ENCODE peak calls at places on chromosomes 6 and 20, in five cellular contexts. Z, F, U, I and K are unnamed samples.

GRCh38 chr6:41578714-41579610 is 32.8 kb downstream of the FOXP4 start:
- DNase-seq in F (no peak), I (peak; percentile 82), U (no peak), Z (peak; percentile 33), K (peak; percentile 62)

GRCh38 chr6:133241088-133241900 is at the start of gene EYA4:
- DNase-seq in Z (peak; percentile 74), F (no peak), U (no peak), I (peak; percentile 59), K (peak; percentile 52)

GRCh38 chr6:28734443-28734959 is 189.3 kb downstream of the TRIM27 start:
- DNase-seq in U (peak; percentile 54), F (no peak), Z (no peak), I (no peak), K (no peak)

GRCh38 chr6:105789935-105790334 is 296.2 kb upstream of the PRDM1 start:
- DNase-seq in Z (no peak), I (no peak), U (no peak), F (no peak), K (no peak)

GRCh38 chr6:149264629-149265028 is 52.9 kb upstream of the TAB2 start:
- DNase-seq in U (no peak), F (no peak), I (no peak), Z (no peak), K (peak; percentile 42)

GRCh38 chr6:7893342-7893741 is 17.2 kb downstream of the TXNDC5 start:
- DNase-seq in U (no peak), I (no peak), Z (no peak), F (no peak), K (no peak)

GRCh38 chr20:41905186-41905585 is 287.0 kb upstream of the CHD6 start:
- DNase-seq in F (no peak), Z (no peak), U (no peak), I (no peak), K (no peak)

GRCh38 chr6:44500074-44500473 is 112.6 kb downstream of the CDC5L start:
- DNase-seq in U (no peak), F (no peak), Z (no peak), I (no peak), K (peak; percentile 8)

GRCh38 chr6:168221000-168221399 is 98.6 kb downstream of the DACT2 start:
- DNase-seq in F (no peak), I (no peak), U (no peak), Z (no peak), K (no peak)

GRCh38 chr20:37773260-37773825 is 79.5 kb downstream of the CTNNBL1 start:
- DNase-seq in Z (no peak), U (no peak), F (no peak), I (no peak), K (no peak)

GRCh38 chr6:28922841-28923317 is 906 bp downstream of the TRIM27 start:
- DNase-seq in Z (peak; percentile 31), I (no peak), U (peak; percentile 2), F (no peak), K (no peak)

GRCh38 chr20:41249371-41249770 is 68.2 kb downstream of the ZHX3 start:
- DNase-seq in U (peak; percentile 24), Z (peak; percentile 87), I (peak; percentile 12), F (no peak), K (no peak)

GRCh38 chr6:90217621-90218496 is 78.8 kb downstream of the BACH2 start:
- DNase-seq in Z (no peak), F (peak; percentile 70), U (peak; percentile 90), I (no peak), K (no peak)

GRCh38 chr6:154842828-154843227 is 109.6 kb downstream of the SCAF8 start:
- DNase-seq in Z (no peak), F (no peak), U (no peak), I (no peak), K (no peak)

GRCh38 chr6:95203153-95203754 is 374.1 kb upstream of the MANEA start:
- DNase-seq in F (peak; percentile 3), Z (peak; percentile 45), I (peak; percentile 17), U (peak; percentile 3), K (no peak)

GRCh38 chr6:24743265-24743943 is 24.4 kb upstream of the C6orf62 start:
- DNase-seq in F (no peak), Z (peak; percentile 98), I (no peak), U (peak; percentile 68), K (no peak)

GRCh38 chr6:64224819-64225218 is 589.2 kb downstream of the PHF3 start:
- DNase-seq in I (no peak), Z (peak; percentile 14), U (no peak), F (no peak), K (no peak)

GRCh38 chr6:139483082-139483481 is 108.6 kb upstream of the CITED2 start:
- DNase-seq in I (no peak), F (peak; percentile 27), U (no peak), Z (no peak), K (peak; percentile 79)

GRCh38 chr20:33103561-33103960 is 24.1 kb downstream of the BPIFB4 start:
- DNase-seq in F (no peak), Z (no peak), I (no peak), U (no peak), K (no peak)

GRCh38 chr6:44339763-44340625 is 2.5 kb upstream of the SPATS1 start:
- DNase-seq in Z (peak; percentile 67), F (no peak), I (no peak), U (peak; percentile 50), K (no peak)

GRCh38 chr20:50928469-50928868 is 2.8 kb downstream of the ADNP start:
- DNase-seq in U (no peak), F (no peak), I (no peak), Z (no peak), K (no peak)

GRCh38 chr20:38723982-38724602 is at the start of gene SLC32A1:
- DNase-seq in I (no peak), Z (no peak), F (no peak), U (no peak), K (peak; percentile 52)

GRCh38 chr6:118934461-118935330 is at the start of gene MCM9:
- DNase-seq in Z (peak; percentile 77), U (peak; percentile 94), I (peak; percentile 90), F (peak; percentile 77), K (peak; percentile 95)

GRCh38 chr6:136191606-136192005 is 58.5 kb downstream of the MTFR2 start:
- DNase-seq in F (no peak), I (no peak), Z (no peak), U (no peak), K (peak; percentile 38)

GRCh38 chr6:48144024-48144423 is 33.0 kb upstream of the PTCHD4 start:
- DNase-seq in U (peak; percentile 23), F (no peak), Z (no peak), I (no peak), K (no peak)

GRCh38 chr20:6994452-6994851 is 227.0 kb downstream of the BMP2 start:
- DNase-seq in Z (no peak), F (no peak), I (no peak), U (no peak), K (no peak)

GRCh38 chr20:50686767-50687266 is 4.5 kb downstream of the RIPOR3 start:
- DNase-seq in I (no peak), U (no peak), Z (no peak), F (no peak), K (no peak)

GRCh38 chr6:149482542-149483261 is 2.1 kb downstream of the ZC3H12D start:
- DNase-seq in F (no peak), I (no peak), U (no peak), Z (no peak), K (no peak)

GRCh38 chr6:143746202-143747119 is 68.7 kb downstream of the PHACTR2 start:
- DNase-seq in F (peak; percentile 86), I (no peak), Z (no peak), U (no peak), K (peak; percentile 90)

GRCh38 chr20:38875170-38875993 is 50.8 kb upstream of the FAM83D start:
- DNase-seq in F (no peak), U (no peak), I (no peak), Z (no peak), K (no peak)

GRCh38 chr20:52124821-52125220 is 66.8 kb downstream of the ZFP64 start:
- DNase-seq in F (no peak), U (no peak), Z (no peak), I (no peak), K (no peak)

GRCh38 chr6:17900011-17900410 is 87.4 kb downstream of the KIF13A start:
- DNase-seq in I (no peak), U (no peak), F (no peak), Z (no peak), K (no peak)

GRCh38 chr6:80607814-80608391 is 501.4 kb downstream of the BCKDHB start:
- DNase-seq in I (no peak), F (no peak), Z (peak; percentile 92), U (peak; percentile 26), K (no peak)

GRCh38 chr6:125942677-125943527 is 13.7 kb upstream of the HINT3 start:
- DNase-seq in Z (peak; percentile 56), U (peak; percentile 80), I (no peak), F (no peak), K (no peak)

GRCh38 chr6:144283781-144284473 is 1.2 kb upstream of the UTRN start:
- DNase-seq in U (no peak), Z (peak; percentile 44), F (no peak), I (no peak), K (no peak)

GRCh38 chr6:109477725-109478124 is 5.3 kb downstream of the ZBTB24 start:
- DNase-seq in F (no peak), Z (no peak), I (no peak), U (no peak), K (no peak)

GRCh38 chr6:109475625-109476024 is 7.4 kb downstream of the ZBTB24 start:
- DNase-seq in I (no peak), Z (no peak), F (no peak), U (no peak), K (no peak)

GRCh38 chr6:109478222-109478805 is 4.7 kb downstream of the ZBTB24 start:
- DNase-seq in Z (no peak), U (no peak), F (no peak), I (no peak), K (no peak)

GRCh38 chr6:109478848-109479624 is 4.0 kb downstream of the ZBTB24 start:
- DNase-seq in F (no peak), Z (no peak), U (no peak), I (no peak), K (no peak)

GRCh38 chr6:109477184-109477583 is 5.8 kb downstream of the ZBTB24 start:
- DNase-seq in Z (no peak), F (no peak), U (no peak), I (no peak), K (no peak)
- H3K23ac ChIP-seq in Z (no peak overlapping the region), F (no peak overlapping the region), U (no peak overlapping the region), I (no peak overlapping the region), K (no peak overlapping the region)

GRCh38 chr20:5126512-5127203 is at the start of gene CDS2:
- DNase-seq in I (peak; percentile 99), Z (peak; percentile 97), U (peak; percentile 99), F (peak; percentile 98), K (peak; percentile 100)
- H4K91ac ChIP-seq in I (no peak within 1 kb of the TSS), Z (peak within 1 kb of the TSS; percentile 69), U (peak within 1 kb of the TSS; percentile 86), F (no peak within 1 kb of the TSS), K (no peak within 1 kb of the TSS)

GRCh38 chr6:49866485-49866943 is at the start of gene CRISP1:
- DNase-seq in F (no peak), Z (no peak), U (no peak), I (no peak), K (no peak)
- H3K23ac ChIP-seq in F (no peak within 1 kb of the TSS), Z (no peak within 1 kb of the TSS), U (no peak within 1 kb of the TSS), I (no peak within 1 kb of the TSS), K (no peak within 1 kb of the TSS)

GRCh38 chr6:163062790-163063189 is 335.0 kb downstream of the PACRG start:
- DNase-seq in F (no peak), I (no peak), U (no peak), Z (no peak), K (no peak)

GRCh38 chr6:163054641-163055040 is 326.9 kb downstream of the PACRG start:
- DNase-seq in I (no peak), U (no peak), F (no peak), Z (no peak), K (no peak)

GRCh38 chr6:163057260-163057659 is 329.5 kb downstream of the PACRG start:
- DNase-seq in I (no peak), U (no peak), F (no peak), Z (no peak), K (no peak)
- H4K91ac ChIP-seq in I (no peak overlapping the region), U (no peak overlapping the region), F (no peak overlapping the region), Z (no peak overlapping the region), K (no peak overlapping the region)